ENCODE peak calls at places on chromosomes 7 and 10, in eight cellular contexts. H is IMR-90; C is left ventricle myocardium inferior; N is PC-9; F is heart left ventricle; K is CD8-positive, alpha-beta T cell; U is tibial artery; O is AG04450. Y is an unnamed sample.

GRCh38 chr7:92622680-92623079 is 32.5 kb upstream of the FAM133B start:
- DNase-seq in H (no peak), C (no peak), N (no peak), F (no peak), K (no peak), U (no peak), O (no peak), Y (no peak)

GRCh38 chr10:132983250-132984007 is 41.1 kb upstream of the CFAP46 start:
- DNase-seq in H (no peak), C (no peak), N (no peak), F (no peak), K (no peak), U (no peak), O (no peak), Y (no peak)

GRCh38 chr7:72492446-72492845 is 80.3 kb upstream of the CALN1 start:
- DNase-seq in H (no peak), C (peak), N (no peak), F (peak), K (no peak), U (no peak), O (no peak), Y (no peak)

GRCh38 chr10:30752481-30752881 is 122.9 kb upstream of the LYZL2 start:
- DNase-seq in H (no peak), C (no peak), N (no peak), F (peak), K (no peak), U (no peak), O (no peak), Y (no peak)

GRCh38 chr7:26237035-26237807 is 35.7 kb downstream of the CBX3 start:
- DNase-seq in H (no peak), C (no peak), N (no peak), F (no peak), K (no peak), U (no peak), O (no peak), Y (no peak)

GRCh38 chr10:130459851-130460490 is 323.8 kb downstream of the GLRX3 start:
- DNase-seq in H (no peak), C (no peak), N (no peak), F (no peak), K (no peak), U (no peak), O (no peak), Y (no peak)

GRCh38 chr10:93746844-93747284 is 10.9 kb upstream of the LGI1 start:
- DNase-seq in H (peak), C (no peak), N (peak), F (no peak), K (no peak), U (peak), O (peak), Y (peak)

GRCh38 chr10:116748041-116748440 is 5.7 kb upstream of the HSPA12A start:
- DNase-seq in H (peak), C (no peak), N (peak), F (no peak), K (no peak), U (no peak), O (no peak), Y (no peak)

GRCh38 chr10:62248465-62248864 is 20.2 kb downstream of the RTKN2 start:
- DNase-seq in H (peak), C (no peak), N (no peak), F (no peak), K (no peak), U (no peak), O (no peak), Y (no peak)
- TF ChIP-seq CTCF in H (peak), C (no peak), N (peak), F (no peak), K (peak), U (no peak), O (peak), Y (peak)

GRCh38 chr10:110648743-110649651 is 4.9 kb downstream of the RBM20 start:
- DNase-seq in H (peak), C (no peak), N (no peak), F (no peak), K (no peak), U (no peak), O (no peak), Y (no peak)

GRCh38 chr10:110652475-110653118 is 8.5 kb downstream of the RBM20 start:
- DNase-seq in H (no peak), C (no peak), N (no peak), F (no peak), K (no peak), U (no peak), O (no peak), Y (no peak)

GRCh38 chr10:110650265-110650668 is 6.1 kb downstream of the RBM20 start:
- DNase-seq in H (no peak), C (no peak), N (no peak), F (no peak), K (no peak), U (no peak), O (no peak), Y (no peak)

GRCh38 chr10:110649652-110650264 is 5.6 kb downstream of the RBM20 start:
- DNase-seq in H (no peak), C (no peak), N (no peak), F (no peak), K (no peak), U (no peak), O (no peak), Y (no peak)

GRCh38 chr10:110651044-110651958 is 7.2 kb downstream of the RBM20 start:
- DNase-seq in H (peak), C (no peak), N (no peak), F (peak), K (no peak), U (no peak), O (peak), Y (no peak)
- H3K27ac ChIP-seq in H (no peak), C (peak), N (no peak), F (peak), K (no peak), U (no peak), O (peak), Y (no peak)

GRCh38 chr7:151724920-151725584 is 151.9 kb downstream of the PRKAG2 start:
- DNase-seq in H (no peak), C (peak), N (no peak), F (no peak), K (no peak), U (no peak), O (no peak), Y (no peak)

GRCh38 chr7:151724250-151724915 is 152.5 kb downstream of the PRKAG2 start:
- DNase-seq in H (no peak), C (no peak), N (no peak), F (no peak), K (no peak), U (no peak), O (no peak), Y (no peak)

GRCh38 chr7:151726875-151727578 is 149.9 kb downstream of the PRKAG2 start:
- DNase-seq in H (no peak), C (no peak), N (peak), F (no peak), K (no peak), U (no peak), O (no peak), Y (no peak)

GRCh38 chr7:151727579-151728285 is 149.2 kb downstream of the PRKAG2 start:
- DNase-seq in H (peak), C (peak), N (peak), F (peak), K (peak), U (peak), O (peak), Y (peak)

DNA sequence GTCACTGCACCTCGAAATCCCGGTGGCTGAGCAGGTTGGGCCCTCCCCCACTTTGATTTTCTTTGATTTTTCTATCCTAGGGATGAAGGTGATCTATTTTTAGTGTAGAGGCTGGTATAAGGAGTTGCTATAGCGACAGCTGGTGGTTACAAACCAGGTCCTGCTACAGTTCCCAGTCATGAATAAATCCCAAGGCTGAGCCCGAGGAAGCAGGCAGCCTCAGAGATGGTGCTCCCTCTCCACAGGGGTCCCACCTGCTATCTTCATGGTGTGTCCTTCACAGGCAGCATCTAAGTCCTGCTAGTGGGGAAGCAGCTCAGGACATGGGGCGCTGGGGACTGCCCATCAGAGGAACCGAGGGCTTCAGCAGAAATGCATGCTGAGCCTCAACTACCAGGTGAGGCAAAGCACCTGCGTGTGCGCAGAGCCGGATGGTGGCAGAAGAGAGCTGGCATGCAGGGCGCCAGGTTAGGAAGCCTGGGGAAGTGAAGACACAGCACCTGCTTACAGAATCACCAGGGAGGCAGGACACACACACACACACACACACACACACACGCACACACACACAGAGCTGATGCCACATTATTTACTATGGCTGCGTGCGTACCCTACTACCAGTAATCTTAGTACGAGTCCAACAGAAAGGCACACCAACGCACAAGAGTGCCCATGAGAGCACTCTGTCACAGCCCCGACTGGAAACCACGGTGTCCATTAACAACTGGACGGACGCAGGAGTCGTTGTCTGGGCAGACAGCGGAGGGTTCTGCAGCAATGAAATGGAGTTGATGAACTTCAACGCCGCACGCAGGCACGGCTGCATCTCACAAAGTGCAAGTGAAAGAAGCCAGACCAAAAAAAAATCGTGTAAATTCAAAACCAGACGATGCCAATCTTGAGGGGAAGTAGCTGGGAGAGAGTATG is 150.8 kb downstream of the PRKAG2 start:
- DNase-seq in H (peak), C (no peak), N (peak), F (no peak), K (no peak), U (no peak), O (no peak), Y (no peak)
- TF ChIP-seq CTCF in H (no peak), C (no peak), N (no peak), F (no peak), K (no peak), U (peak), O (no peak), Y (no peak)

GRCh38 chr7:135706858-135707569 is 21.0 kb downstream of the SLC13A4 start:
- DNase-seq in H (peak), C (no peak), N (peak), F (no peak), K (no peak), U (no peak), O (no peak), Y (no peak)

GRCh38 chr7:135706038-135706742 is 21.8 kb downstream of the SLC13A4 start:
- DNase-seq in H (no peak), C (no peak), N (no peak), F (no peak), K (no peak), U (no peak), O (no peak), Y (no peak)

GRCh38 chr7:135708041-135708440 is 19.9 kb downstream of the SLC13A4 start:
- DNase-seq in H (no peak), C (no peak), N (no peak), F (no peak), K (no peak), U (no peak), O (no peak), Y (no peak)

GRCh38 chr7:135709508-135709907 is 18.5 kb downstream of the SLC13A4 start:
- DNase-seq in H (no peak), C (no peak), N (no peak), F (no peak), K (no peak), U (no peak), O (no peak), Y (no peak)

DNA sequence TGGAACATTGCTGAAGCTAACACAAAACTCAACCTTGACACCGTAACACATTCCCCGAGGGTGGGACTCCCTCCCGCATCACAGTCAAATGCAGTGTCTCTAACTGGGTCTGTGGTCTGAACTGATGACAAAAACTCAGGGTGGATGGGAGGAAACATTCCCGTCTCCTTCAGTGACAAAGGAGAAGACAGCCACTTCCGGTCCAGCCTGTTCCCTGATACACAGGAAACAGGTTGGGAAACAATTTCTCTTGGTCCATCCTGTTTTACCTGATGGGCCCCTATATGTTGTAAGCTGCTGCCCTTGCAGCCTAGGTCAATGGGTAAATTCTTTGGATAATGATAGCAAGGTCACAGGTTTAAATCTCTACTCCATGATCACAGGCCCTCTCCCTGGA is 20.4 kb downstream of the SLC13A4 start:
- DNase-seq in H (no peak), C (no peak), N (peak), F (no peak), K (no peak), U (no peak), O (no peak), Y (no peak)
- H3K27ac ChIP-seq in H (peak), C (no peak), N (peak), F (no peak), K (no peak), U (no peak), O (no peak), Y (peak)

GRCh38 chr10:74282853-74283205 is 131.8 kb downstream of the ADK start:
- DNase-seq in H (peak), C (no peak), N (no peak), F (no peak), K (no peak), U (no peak), O (no peak), Y (no peak)
- TF ChIP-seq CTCF in H (no peak), C (no peak), N (no peak), F (no peak), K (no peak), U (no peak), O (no peak), Y (no peak)

DNA sequence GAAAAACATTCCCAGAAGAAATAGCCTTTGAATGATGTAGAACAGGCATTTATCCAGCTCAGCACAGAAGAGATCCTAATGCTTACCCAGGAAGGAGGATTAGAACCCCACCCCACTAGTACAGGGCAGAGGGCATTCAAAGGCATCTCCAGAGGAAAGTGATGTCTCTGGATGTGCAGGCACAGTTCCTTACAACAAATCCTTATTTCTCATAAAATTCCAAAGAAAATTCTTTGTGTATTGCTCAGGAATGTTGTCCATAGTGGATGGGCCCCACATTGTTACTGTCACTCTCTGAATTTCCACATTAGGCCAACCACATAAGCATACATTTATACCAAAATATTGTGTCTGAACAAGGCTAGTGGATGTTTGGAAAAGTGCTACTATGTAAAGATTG is 243.0 kb downstream of the ADRA2A start:
- DNase-seq in H (no peak), C (no peak), N (no peak), F (no peak), K (no peak), U (no peak), O (no peak), Y (no peak)
- H3K27ac ChIP-seq in H (no peak), C (no peak), N (no peak), F (no peak), K (no peak), U (no peak), O (no peak), Y (no peak)

GRCh38 chr10:86163522-86164215 is 202.9 kb downstream of the GRID1 start:
- DNase-seq in H (no peak), C (no peak), N (no peak), F (no peak), K (no peak), U (no peak), O (no peak), Y (no peak)
- TF ChIP-seq CTCF in H (no peak), C (no peak), N (no peak), F (no peak), K (no peak), U (no peak), O (no peak), Y (no peak)

Y was measured in RWPE2.